ENCODE peak calls at places on chromosomes 4 and X, in four cellular contexts. D is left ventricle myocardium inferior, P is lower lobe of right lung, S is H1. C is an unnamed sample.

GRCh38 chr4:155999743-156000142 is 46.1 kb upstream of the CTSO start:
- DNase-seq in P (no peak), D (no peak), S (peak), C (no peak)

GRCh38 chrX:132231587-132231986 is 12.3 kb upstream of the RAP2C start:
- DNase-seq in D (no peak), P (no peak), S (no peak), C (no peak)

GRCh38 chr4:126223784-126224407 is 909.1 kb downstream of the FAT4 start:
- DNase-seq in S (no peak), D (no peak), P (no peak), C (no peak)

GRCh38 chr4:19927381-19927780 is 324.3 kb upstream of the SLIT2 start:
- DNase-seq in D (no peak), S (no peak), P (no peak), C (no peak)

GRCh38 chr4:111064342-111064993 is 441.6 kb upstream of the PITX2 start:
- DNase-seq in D (no peak), P (no peak), S (no peak), C (no peak)

GRCh38 chr4:77308843-77309242 is 151.8 kb downstream of the CCNG2 start:
- DNase-seq in P (no peak), S (no peak), D (no peak), C (no peak)

GRCh38 chrX:13126785-13127184 is 82.4 kb upstream of the FAM9C start:
- DNase-seq in S (no peak), D (no peak), P (no peak), C (no peak)

GRCh38 chrX:9326369-9326768 is 138.5 kb upstream of the TBL1X start:
- DNase-seq in D (no peak), P (no peak), S (no peak), C (no peak)

GRCh38 chrX:45758319-45758718 is 557.6 kb upstream of the DIPK2B start:
- DNase-seq in S (no peak), D (no peak), P (no peak), C (no peak)

GRCh38 chr4:61212788-61213187 is 12.7 kb downstream of the ADGRL3 start:
- DNase-seq in P (no peak), S (no peak), D (no peak), C (no peak)

GRCh38 chr4:110124721-110125120 is 73.7 kb downstream of the ELOVL6 start:
- DNase-seq in S (no peak), P (no peak), D (no peak), C (no peak)

GRCh38 chrX:119187298-119187697 is 48.8 kb upstream of the PGRMC1 start:
- DNase-seq in D (no peak), S (no peak), P (no peak), C (no peak)

GRCh38 chr4:180664766-180665368 is 1578.3 kb upstream of the TENM3 start:
- DNase-seq in D (no peak), S (peak), P (no peak), C (peak)

GRCh38 chrX:43969504-43970501 is 3.4 kb downstream of the NDP start:
- DNase-seq in D (no peak), P (no peak), S (no peak), C (peak)

GRCh38 chr4:88718098-88718497 is 20.5 kb upstream of the NAP1L5 start:
- DNase-seq in S (no peak), P (no peak), D (no peak), C (no peak)

GRCh38 chr4:22345055-22345454 is 170.8 kb downstream of the ADGRA3 start:
- DNase-seq in S (no peak), D (no peak), P (no peak), C (no peak)

GRCh38 chrX:40748977-40749376 is 13.6 kb upstream of the MED14 start:
- DNase-seq in P (no peak), D (no peak), S (no peak), C (no peak)

GRCh38 chr4:5160668-5161067 is 109.4 kb downstream of the STK32B start:
- DNase-seq in P (no peak), S (no peak), D (no peak), C (no peak)

GRCh38 chr4:112942077-112942476 is 107.4 kb upstream of the ANK2 start:
- DNase-seq in S (no peak), P (no peak), D (no peak), C (no peak)

GRCh38 chr4:112939901-112940300 is 109.6 kb upstream of the ANK2 start:
- DNase-seq in P (no peak), S (no peak), D (no peak), C (no peak)

GRCh38 chr4:112933790-112934189 is 115.7 kb upstream of the ANK2 start:
- DNase-seq in P (no peak), S (no peak), D (no peak), C (no peak)

GRCh38 chr4:112940364-112940763 is 109.1 kb upstream of the ANK2 start:
- DNase-seq in S (no peak), P (no peak), D (no peak), C (no peak)

DNA sequence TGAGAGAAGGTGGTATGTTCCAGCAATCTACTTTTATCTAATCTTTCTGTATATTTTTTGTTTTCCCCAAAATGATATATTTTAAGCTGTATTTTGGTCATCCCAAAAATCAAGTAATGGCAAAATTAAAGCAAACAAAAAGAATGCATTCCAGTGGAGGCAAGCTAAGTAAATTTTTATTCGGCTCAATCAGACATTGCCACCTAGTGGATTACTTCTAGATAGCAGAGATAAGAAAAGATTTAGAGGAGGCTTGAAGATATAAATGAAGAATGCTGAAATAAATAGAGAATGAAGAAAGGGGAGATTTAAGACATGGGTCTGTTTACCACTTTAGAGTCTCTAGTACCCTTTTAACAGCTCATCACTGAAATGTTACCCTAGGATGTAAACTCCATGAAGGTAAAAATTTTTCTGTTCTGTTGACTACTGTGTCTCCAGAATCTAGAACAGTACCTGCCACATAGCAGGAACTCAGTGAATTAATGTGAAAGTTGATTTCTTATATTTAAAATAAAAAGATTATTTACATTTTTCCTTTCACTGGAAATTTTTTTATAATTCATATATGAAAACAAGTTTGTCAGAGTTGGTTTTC is 110.9 kb upstream of the ANK2 start:
- DNase-seq in P (no peak), S (no peak), D (no peak), C (no peak)
- H3K27ac ChIP-seq in P (no peak), S (no peak), D (no peak), C (peak)

DNA sequence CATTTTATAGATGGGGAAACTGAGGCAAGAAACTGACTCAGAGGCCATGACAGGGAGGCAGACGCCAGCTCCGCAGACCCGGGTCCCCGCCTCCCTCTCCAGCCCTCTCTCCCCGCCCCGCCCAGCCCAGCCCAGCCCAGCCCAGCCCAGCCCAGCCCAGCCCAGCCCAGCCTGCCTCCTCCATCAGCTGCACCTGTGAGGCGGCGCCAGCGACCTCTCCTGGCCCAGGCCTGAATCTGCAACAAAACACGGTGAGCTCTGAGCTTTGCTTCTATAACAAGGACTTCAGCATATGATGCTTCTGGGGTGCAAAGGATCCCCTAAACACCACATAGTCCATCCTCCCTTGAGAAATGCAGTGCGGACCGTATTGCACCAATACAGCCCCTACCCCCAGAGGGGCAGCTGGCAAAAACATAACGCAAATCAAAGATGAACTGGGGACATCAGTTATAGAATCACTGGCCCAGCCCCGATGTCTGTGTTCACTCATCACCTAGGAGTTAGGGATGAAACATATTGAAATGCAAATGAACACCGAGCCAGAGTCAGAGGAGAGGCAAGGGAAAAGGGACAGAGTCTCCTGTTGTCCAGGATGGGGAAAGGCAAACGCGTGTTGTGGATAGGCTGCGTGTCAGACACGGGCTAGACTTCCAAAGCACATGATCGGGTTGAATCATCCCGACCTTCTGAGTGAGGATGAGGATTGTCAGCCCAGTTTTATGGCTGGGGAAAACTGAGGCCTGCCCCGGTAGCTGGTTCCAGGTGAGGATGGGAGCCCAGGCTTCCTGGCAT is 216.1 kb upstream of the PSAPL1 start:
- DNase-seq in S (peak), P (peak), D (no peak), C (no peak)
- TF ChIP-seq CTCF in S (peak), P (no peak), D (no peak), C (no peak)

GRCh38 chr4:176755001-176755400 is 37.7 kb downstream of the VEGFC start:
- DNase-seq in S (no peak), D (no peak), P (no peak), C (no peak)

GRCh38 chr4:176753049-176753448 is 39.7 kb downstream of the VEGFC start:
- DNase-seq in S (no peak), P (no peak), D (no peak), C (no peak)

GRCh38 chr4:176755624-176756023 is 37.1 kb downstream of the VEGFC start:
- DNase-seq in S (no peak), D (no peak), P (no peak), C (no peak)

DNA sequence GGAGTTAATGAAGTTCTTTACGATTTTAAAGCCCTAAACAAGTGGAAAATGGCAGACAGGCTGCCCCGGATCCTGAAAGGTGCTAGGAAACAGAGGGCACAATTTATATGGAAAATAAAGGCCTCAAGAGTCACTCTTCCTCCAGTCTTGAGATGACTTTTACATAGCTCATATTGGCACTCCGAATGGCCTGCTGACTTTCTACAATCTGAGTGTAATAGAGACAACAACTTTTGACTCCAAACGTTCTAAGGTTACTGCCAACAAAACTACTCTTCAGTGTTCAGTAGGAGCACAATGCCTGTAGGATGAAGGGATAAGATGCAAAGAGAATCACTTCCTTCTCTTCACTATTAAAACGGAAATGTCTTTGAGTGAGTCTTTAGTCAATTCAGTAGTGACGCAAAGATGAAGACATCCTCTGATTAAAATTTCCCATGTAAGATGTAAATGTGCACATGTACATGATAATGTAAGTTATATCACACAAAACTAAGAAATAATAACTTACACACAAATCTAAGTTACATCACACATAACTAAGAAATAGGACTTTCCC is 40.5 kb downstream of the VEGFC start:
- DNase-seq in D (no peak), S (no peak), P (no peak), C (no peak)
- H3K27ac ChIP-seq in D (no peak), S (no peak), P (no peak), C (no peak)

DNA sequence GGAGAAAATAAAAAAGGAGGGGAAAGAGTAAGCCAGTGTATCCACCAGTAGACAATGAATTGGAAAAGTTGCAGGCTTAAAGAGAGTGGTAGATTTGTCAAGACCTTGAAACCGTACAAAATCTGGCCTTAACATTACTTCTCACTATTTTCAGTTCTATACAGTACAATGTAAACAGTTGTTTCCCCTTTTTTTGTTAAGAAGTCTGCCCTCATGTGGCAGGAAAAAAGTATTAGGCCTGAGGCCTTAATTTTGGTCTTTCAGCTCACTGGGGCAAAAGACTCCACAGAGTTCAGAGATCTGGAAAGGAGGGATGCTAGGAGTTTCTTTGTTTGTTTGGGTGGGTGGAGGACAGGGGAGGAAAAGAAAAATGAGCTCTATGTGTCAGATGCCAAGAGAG is 92.8 kb upstream of the CCDC160 start:
- DNase-seq in S (no peak), D (no peak), P (no peak), C (no peak)
- TF ChIP-seq CTCF in S (peak), D (peak), P (peak), C (peak)

GRCh38 chr4:1029957-1030520 is 18.6 kb downstream of the FGFRL1 start:
- DNase-seq in D (no peak), P (no peak), S (peak), C (no peak)
- H3K27ac ChIP-seq in D (no peak), P (no peak), S (no peak), C (no peak)

DNA sequence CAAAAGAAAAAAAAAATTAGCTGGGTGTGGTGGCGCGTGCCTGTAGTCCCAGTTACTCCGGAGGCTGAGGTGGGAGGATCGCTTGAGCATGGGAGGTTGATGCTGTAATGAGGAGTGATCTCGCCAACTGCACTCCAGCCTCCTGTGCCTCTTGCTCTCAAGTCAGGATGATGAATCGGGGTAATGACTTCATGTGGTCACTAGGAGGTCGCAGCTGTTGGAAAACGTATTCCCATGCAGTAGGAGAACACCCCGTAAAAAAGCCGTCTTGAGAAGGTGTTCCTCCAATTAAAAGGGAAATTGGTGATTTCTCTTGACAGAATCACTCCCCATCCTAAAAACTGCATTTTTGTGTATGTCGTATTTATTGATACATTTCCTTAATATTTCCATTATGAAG is 2.2 kb downstream of the CCNB3 start:
- DNase-seq in D (no peak), P (no peak), S (no peak), C (no peak)
- TF ChIP-seq CTCF in D (no peak), P (no peak), S (no peak), C (no peak)

GRCh38 chrX:142999209-142999720 is 26.5 kb upstream of the SPANXN4 start:
- DNase-seq in D (no peak), S (no peak), P (no peak), C (no peak)
- H3K27ac ChIP-seq in D (no peak), S (no peak), P (no peak), C (no peak)

DNA sequence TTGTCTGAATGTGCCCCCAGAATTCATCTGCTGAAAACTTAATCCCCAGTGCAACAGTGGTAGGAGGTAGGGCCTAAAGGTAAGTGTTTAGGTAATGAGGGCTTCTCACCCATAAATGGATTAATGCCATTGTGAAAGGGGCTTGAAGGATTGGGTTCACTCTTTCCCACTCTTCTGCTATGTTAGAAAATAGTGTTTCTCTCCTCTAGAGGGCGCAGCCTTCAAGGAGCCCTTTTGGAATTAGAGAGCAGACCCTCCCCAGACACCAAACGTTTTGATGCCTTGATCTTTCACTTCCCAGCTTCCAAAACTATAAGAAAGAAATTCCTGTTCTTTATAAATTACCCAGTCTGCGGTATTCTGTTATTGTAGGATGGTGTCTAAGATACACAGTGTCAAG is 706.4 kb downstream of the SMARCA1 start:
- DNase-seq in P (no peak), D (no peak), S (no peak), C (no peak)
- TF ChIP-seq CTCF in P (peak), D (peak), S (peak), C (peak)

C was measured in dorsolateral prefrontal cortex.